ENCODE peak calls at places on chromosomes 11 and 22, in five cellular contexts. I is Ammon's horn, B is T-cell, D is cardiac muscle cell, Q is RPMI7951. L is an unnamed sample.

GRCh38 chr22:30390974-30391691 is 3.9 kb upstream of the RNF215 start:
- DNase-seq in Q (peak), B (peak), D (peak), I (peak), L (peak)

GRCh38 chr11:85301895-85302678 is 325.1 kb downstream of the DLG2 start:
- DNase-seq in B (no peak), D (no peak), Q (no peak), I (no peak), L (no peak)

GRCh38 chr22:32958021-32958420 is 100.2 kb downstream of the SYN3 start:
- DNase-seq in Q (no peak), D (peak), I (no peak), B (no peak), L (no peak)

GRCh38 chr11:56093008-56093407 is at the start of gene OR8I2:
- DNase-seq in I (no peak), B (no peak), Q (no peak), D (no peak), L (no peak)

GRCh38 chr22:17774206-17774927 is at the start of gene BID:
- DNase-seq in Q (peak), D (peak), I (no peak), B (no peak), L (no peak)

GRCh38 chr22:35777335-35777975 is 59.8 kb downstream of the APOL5 start:
- DNase-seq in I (no peak), Q (peak), B (no peak), D (peak), L (no peak)

GRCh38 chr11:72856065-72856464 is 41.9 kb downstream of the ATG16L2 start:
- DNase-seq in Q (no peak), D (peak), B (no peak), I (no peak), L (no peak)

GRCh38 chr22:31347251-31348008 is 1.3 kb upstream of the PATZ1 start:
- DNase-seq in D (peak), Q (peak), B (peak), I (peak), L (peak)

GRCh38 chr11:134363592-134363991 is 31.8 kb downstream of the GLB1L2 start:
- DNase-seq in I (no peak), Q (no peak), D (no peak), B (no peak), L (no peak)

GRCh38 chr11:44525473-44526252 is 39.8 kb upstream of the CD82 start:
- DNase-seq in D (no peak), B (no peak), Q (no peak), I (no peak), L (no peak)

GRCh38 chr22:43310798-43311197 is 32.4 kb downstream of the SCUBE1 start:
- DNase-seq in I (no peak), D (no peak), Q (no peak), B (no peak), L (no peak)

GRCh38 chr22:37647928-37648327 is 8.5 kb downstream of the SH3BP1 start:
- DNase-seq in I (no peak), D (no peak), Q (no peak), B (no peak), L (no peak)

GRCh38 chr22:45058622-45058912 is 48.8 kb upstream of the PHF21B start:
- DNase-seq in B (no peak), Q (no peak), I (no peak), D (no peak), L (no peak)

GRCh38 chr22:38062782-38063181 is 5.6 kb downstream of the PICK1 start:
- DNase-seq in I (peak), D (no peak), B (no peak), Q (no peak), L (peak)

GRCh38 chr11:65786008-65786785 is 666 bp upstream of the OVOL1 start:
- DNase-seq in B (no peak), I (no peak), Q (no peak), D (no peak), L (no peak)

GRCh38 chr22:17717708-17718107 is 56.6 kb downstream of the BID start:
- DNase-seq in I (no peak), D (peak), Q (peak), B (no peak), L (no peak)

GRCh38 chr22:47681766-47682165 is 919.3 kb downstream of the TBC1D22A start:
- DNase-seq in I (no peak), Q (no peak), D (no peak), B (no peak), L (no peak)

GRCh38 chr11:65434057-65434666 is 11.6 kb downstream of the NEAT1 start:
- DNase-seq in D (peak), Q (no peak), I (no peak), B (no peak), L (no peak)

GRCh38 chr11:73852049-73852448 is 24.6 kb downstream of the COA4 start:
- DNase-seq in Q (no peak), I (no peak), D (no peak), B (no peak), L (no peak)

GRCh38 chr11:13429836-13430235 is 33.2 kb downstream of the BTBD10 start:
- DNase-seq in Q (peak), D (no peak), B (no peak), I (no peak), L (no peak)

GRCh38 chr11:62132188-62132587 is 8.4 kb downstream of the INCENP start:
- DNase-seq in B (no peak), I (no peak), D (no peak), Q (peak), L (no peak)

GRCh38 chr11:131691558-131692041 is 321.2 kb downstream of the NTM start:
- DNase-seq in I (no peak), D (peak), B (no peak), Q (peak), L (no peak)

GRCh38 chr11:13118194-13118593 is 109.1 kb downstream of the RASSF10 start:
- DNase-seq in B (no peak), I (no peak), Q (peak), D (peak), L (no peak)

GRCh38 chr22:29369460-29369859 is 18.9 kb downstream of the AP1B1 start:
- DNase-seq in D (peak), I (peak), B (no peak), Q (peak), L (peak)

GRCh38 chr11:65719887-65720236 is 736 bp downstream of the RNASEH2C start:
- DNase-seq in Q (peak), B (no peak), D (peak), I (peak), L (no peak)

GRCh38 chr22:37109242-37109917 is at the start of gene TMPRSS6:
- DNase-seq in I (no peak), Q (no peak), D (no peak), B (no peak), L (no peak)

GRCh38 chr11:34490304-34490703 is 23.3 kb downstream of the ELF5 start:
- DNase-seq in B (no peak), D (no peak), Q (no peak), I (no peak), L (no peak)

GRCh38 chr11:9905562-9905961 is 241.7 kb downstream of the SWAP70 start:
- DNase-seq in B (no peak), D (no peak), I (no peak), Q (peak), L (peak)

GRCh38 chr11:62614275-62614674 is 1.2 kb downstream of the ROM1 start:
- DNase-seq in Q (no peak), D (no peak), I (no peak), B (no peak), L (no peak)

GRCh38 chr11:41963406-41963805 is 504.0 kb upstream of the LRRC4C start:
- DNase-seq in D (no peak), Q (no peak), I (no peak), B (no peak), L (no peak)

GRCh38 chr22:19900707-19901436 is 40.7 kb upstream of the COMT start:
- DNase-seq in B (no peak), I (no peak), Q (no peak), D (no peak), L (no peak)

GRCh38 chr11:119051440-119052162 is 5.4 kb downstream of the HYOU1 start:
- DNase-seq in D (no peak), I (no peak), B (no peak), Q (no peak), L (no peak)

GRCh38 chr11:1642288-1643145 is 12.9 kb downstream of the KRTAP5-5 start:
- DNase-seq in I (no peak), Q (no peak), B (no peak), D (no peak), L (no peak)

GRCh38 chr11:29127456-29127855 is 889.4 kb downstream of the KCNA4 start:
- DNase-seq in I (no peak), D (no peak), Q (no peak), B (no peak), L (no peak)

GRCh38 chr11:45285931-45286632 is at the start of gene SYT13:
- DNase-seq in Q (no peak), I (peak), B (no peak), D (peak), L (no peak)

GRCh38 chr22:22951035-22951434 is 63.4 kb downstream of the IGLL5 start:
- DNase-seq in Q (no peak), B (no peak), D (no peak), I (no peak), L (no peak)

GRCh38 chr22:44691796-44692661 is 10.0 kb upstream of the PRR5 start:
- DNase-seq in B (no peak), D (no peak), I (no peak), Q (no peak), L (no peak)

GRCh38 chr11:369336-370018 is at the start of gene B4GALNT4:
- DNase-seq in Q (no peak), I (peak), D (peak), B (no peak), L (peak)

L was measured in globus pallidus.